ENCODE peak calls at places on chromosomes 6 and 20, in five cellular contexts. X is endothelial cell of umbilical vein, O is tibial nerve, N is Peyer's patch, R is endodermal cell. A is an unnamed sample.

GRCh38 chr6:16338577-16339262 is 100.3 kb downstream of the GMPR start:
- DNase-seq in X (peak; percentile 98), N (no peak), R (peak; percentile 67), O (peak; percentile 62), A (peak; percentile 66)

GRCh38 chr20:34075647-34076046 is 36.4 kb downstream of the EIF2S2 start:
- DNase-seq in N (no peak), X (no peak), O (no peak), R (peak; percentile 75), A (peak; percentile 76)

GRCh38 chr20:24070679-24071078 is 82.1 kb upstream of the GGTLC1 start:
- DNase-seq in O (no peak), R (no peak), X (no peak), N (no peak), A (no peak)

GRCh38 chr6:26659042-26659359 is 545 bp downstream of the ZNF322 start:
- DNase-seq in X (no peak), R (no peak), N (no peak), O (no peak), A (no peak)

GRCh38 chr20:59807909-59808728 is 125.3 kb downstream of the SYCP2 start:
- DNase-seq in N (peak; percentile 28), R (peak; percentile 24), O (no peak), X (no peak), A (peak; percentile 15)

GRCh38 chr6:16778521-16778920 is 17.3 kb upstream of the ATXN1 start:
- DNase-seq in X (no peak), O (no peak), R (no peak), N (no peak), A (no peak)

GRCh38 chr6:11585426-11586016 is 48.0 kb downstream of the TMEM170B start:
- DNase-seq in O (no peak), N (no peak), R (no peak), X (peak; percentile 83), A (peak; percentile 41)

GRCh38 chr6:30013296-30013922 is 47.7 kb upstream of the POLR1H start:
- DNase-seq in X (peak; percentile 26), N (no peak), R (peak; percentile 90), O (no peak), A (peak; percentile 60)

GRCh38 chr6:4910060-4910746 is 93.6 kb downstream of the RPP40 start:
- DNase-seq in X (no peak), N (no peak), R (no peak), O (no peak), A (no peak)

GRCh38 chr6:160919713-160920112 is 71.9 kb upstream of the MAP3K4 start:
- DNase-seq in O (no peak), N (no peak), X (no peak), R (no peak), A (no peak)

GRCh38 chr6:74879234-74879633 is 326.6 kb downstream of the COL12A1 start:
- DNase-seq in R (no peak), O (no peak), X (no peak), N (no peak), A (no peak)

GRCh38 chr20:15703171-15703911 is 869.9 kb downstream of the KIF16B start:
- DNase-seq in R (no peak), X (peak; percentile 85), N (no peak), O (no peak), A (no peak)

GRCh38 chr6:158278015-158278414 is 34.2 kb upstream of the TULP4 start:
- DNase-seq in N (no peak), R (no peak), X (no peak), O (no peak), A (no peak)

GRCh38 chr20:36532388-36532787 is 8.9 kb upstream of the MYL9 start:
- DNase-seq in R (no peak), N (peak; percentile 37), O (no peak), X (no peak), A (peak; percentile 31)

GRCh38 chr20:64083380-64084208 is 604 bp downstream of the LKAAEAR1 start:
- DNase-seq in X (peak; percentile 65), N (peak; percentile 75), R (peak; percentile 94), O (peak; percentile 36), A (peak; percentile 97)

GRCh38 chr6:169902604-169903003 is 151.2 kb downstream of the ERMARD start:
- DNase-seq in O (no peak), R (no peak), N (no peak), X (no peak), A (no peak)

GRCh38 chr6:117557951-117558350 is 44.4 kb downstream of the GOPC start:
- DNase-seq in N (no peak), R (no peak), X (no peak), O (no peak), A (no peak)

GRCh38 chr6:53854843-53855567 is 60.2 kb downstream of the LRRC1 start:
- DNase-seq in O (no peak), N (no peak), X (no peak), R (no peak), A (no peak)

GRCh38 chr20:16066571-16066970 is 506.7 kb downstream of the KIF16B start:
- DNase-seq in O (no peak), R (no peak), N (no peak), X (no peak), A (no peak)

GRCh38 chr6:21742238-21742660 is 148.7 kb downstream of the SOX4 start:
- DNase-seq in R (no peak), O (no peak), X (peak; percentile 89), N (no peak), A (no peak)

GRCh38 chr6:21739838-21740237 is 146.3 kb downstream of the SOX4 start:
- DNase-seq in R (peak; percentile 70), N (no peak), X (no peak), O (no peak), A (no peak)

GRCh38 chr6:21739241-21739640 is 145.7 kb downstream of the SOX4 start:
- DNase-seq in R (no peak), O (no peak), N (no peak), X (no peak), A (no peak)

GRCh38 chr6:21741221-21742109 is 147.9 kb downstream of the SOX4 start:
- DNase-seq in N (no peak), X (peak; percentile 73), O (no peak), R (no peak), A (no peak)

DNA sequence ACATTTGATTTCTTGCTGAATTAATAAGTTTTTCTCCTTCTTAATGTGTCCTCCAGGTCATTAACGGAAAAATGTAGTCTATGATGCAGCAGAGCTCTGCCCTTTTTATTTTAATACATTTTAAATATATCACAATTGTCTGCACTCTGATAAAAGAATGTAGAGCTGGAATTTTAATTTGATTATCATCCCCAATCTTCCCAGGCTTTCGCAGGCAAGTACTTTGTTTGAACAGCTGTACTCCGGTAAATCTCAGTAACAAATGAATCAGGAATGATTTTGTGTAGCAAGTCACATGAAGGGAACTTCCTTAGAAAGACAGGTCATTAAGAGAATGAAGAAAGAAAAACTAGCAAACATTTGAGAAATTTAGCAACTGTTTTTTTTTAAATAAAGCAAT is 147.2 kb downstream of the SOX4 start:
- DNase-seq in R (no peak), O (no peak), N (no peak), X (peak; percentile 86), A (no peak)
- H3K36me3 ChIP-seq in R (peaks cover 28% of the 10 kb centered on the region), O (no peaks in the 10 kb centered on the region), N (no peaks in the 10 kb centered on the region), X (no peaks in the 10 kb centered on the region), A (no peaks in the 10 kb centered on the region)

GRCh38 chr20:41116282-41116960 is 20.9 kb upstream of the PLCG1 start:
- DNase-seq in O (no peak), X (no peak), N (no peak), R (no peak), A (no peak)
- H3K36me3 ChIP-seq in O (peaks cover 5% of the 10 kb centered on the region), X (peaks cover 40% of the 10 kb centered on the region), N (peaks cover 97% of the 10 kb centered on the region), R (peaks cover 92% of the 10 kb centered on the region), A (peaks cover 49% of the 10 kb centered on the region)

DNA sequence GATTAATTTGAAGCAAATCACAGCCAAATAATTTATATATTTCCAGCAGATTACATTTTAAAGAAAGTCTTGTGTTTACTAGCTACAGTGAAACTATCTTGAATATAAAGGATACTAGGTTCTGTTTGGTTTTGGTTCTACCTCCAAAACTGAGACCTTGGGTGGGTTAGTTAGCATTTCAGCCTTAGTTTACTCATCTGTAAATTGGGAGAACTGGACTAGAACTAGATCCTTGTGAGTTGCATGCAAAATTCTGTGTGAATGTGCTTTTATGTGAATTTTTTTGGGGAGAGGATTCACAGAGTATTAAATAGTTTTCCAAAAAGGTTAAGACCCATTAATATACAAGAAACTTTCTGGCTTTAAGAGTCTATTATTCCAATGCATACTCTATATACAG is 4.1 kb downstream of the GMNN start:
- DNase-seq in R (no peak), X (no peak), O (no peak), N (no peak), A (no peak)
- H3K36me3 ChIP-seq in R (peaks cover 48% of the 10 kb centered on the region), X (peaks cover 15% of the 10 kb centered on the region), O (no peaks in the 10 kb centered on the region), N (peaks cover 28% of the 10 kb centered on the region), A (peaks cover 8% of the 10 kb centered on the region)

DNA sequence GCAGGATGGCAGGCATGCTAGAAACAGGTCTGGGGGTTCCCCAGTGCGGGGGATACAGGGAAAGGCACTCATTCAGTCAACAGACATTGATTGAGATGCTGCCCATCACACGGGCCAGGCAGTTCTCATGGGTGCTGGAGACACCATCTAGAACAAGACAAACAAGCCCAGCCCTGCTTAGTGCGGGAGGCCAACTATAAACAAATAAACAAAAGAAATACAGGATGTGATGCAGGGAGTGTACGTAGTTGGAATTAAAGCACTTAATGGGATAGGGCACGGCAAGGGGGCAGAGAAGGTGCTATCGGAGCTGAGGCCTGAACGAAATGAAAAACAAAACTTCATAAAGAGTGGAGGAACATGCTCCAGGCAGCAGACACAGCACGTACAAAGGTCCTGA is 169.3 kb downstream of the PREX1 start:
- DNase-seq in N (no peak), X (no peak), R (no peak), O (no peak), A (no peak)
- H3K36me3 ChIP-seq in N (peaks cover 29% of the 10 kb centered on the region), X (peaks cover 19% of the 10 kb centered on the region), R (peaks cover 78% of the 10 kb centered on the region), O (no peaks in the 10 kb centered on the region), A (no peaks in the 10 kb centered on the region)

GRCh38 chr6:31533455-31533841 is 4.7 kb downstream of the MCCD1 start:
- DNase-seq in X (no peak), N (no peak), O (no peak), R (no peak), A (no peak)

GRCh38 chr6:31535538-31536324 is 6.1 kb downstream of the DDX39B start:
- DNase-seq in R (no peak), X (no peak), N (no peak), O (no peak), A (no peak)

GRCh38 chr6:31534521-31535040 is 5.8 kb downstream of the MCCD1 start:
- DNase-seq in N (no peak), R (no peak), O (no peak), X (no peak), A (no peak)

GRCh38 chr6:31532644-31533454 is 4.1 kb downstream of the MCCD1 start:
- DNase-seq in X (no peak), O (no peak), R (no peak), N (no peak), A (no peak)

GRCh38 chr6:31534011-31534410 is 5.2 kb downstream of the MCCD1 start:
- DNase-seq in R (no peak), O (no peak), N (no peak), X (no peak), A (no peak)
- H3K36me3 ChIP-seq in R (peaks cover 93% of the 10 kb centered on the region), O (no peaks in the 10 kb centered on the region), N (peaks cover 98% of the 10 kb centered on the region), X (peaks cover 42% of the 10 kb centered on the region), A (peaks cover 74% of the 10 kb centered on the region)

DNA sequence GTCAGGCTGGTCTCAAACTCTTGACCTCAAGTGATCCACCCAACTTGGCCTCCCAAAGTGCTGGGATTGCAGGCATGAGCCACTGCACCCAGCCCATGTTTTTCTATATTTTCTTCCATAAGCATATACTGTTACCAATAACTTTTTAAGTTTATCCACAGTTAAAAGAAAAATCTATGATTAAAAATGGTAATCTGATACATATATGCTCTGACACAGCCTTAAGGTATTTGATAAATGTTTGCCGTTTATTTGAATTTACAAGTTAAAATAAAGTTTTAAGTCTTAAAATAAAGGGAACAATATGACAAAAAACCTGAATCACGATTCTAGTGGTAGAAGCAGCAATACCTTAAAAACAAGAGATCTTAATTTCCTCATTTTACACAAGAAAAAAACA is 5.2 kb downstream of the STK38 start:
- DNase-seq in O (no peak), R (no peak), X (no peak), N (no peak), A (no peak)
- H3K36me3 ChIP-seq in O (no peaks in the 10 kb centered on the region), R (peaks cover 61% of the 10 kb centered on the region), X (no peaks in the 10 kb centered on the region), N (peaks cover 43% of the 10 kb centered on the region), A (peaks cover 5% of the 10 kb centered on the region)

A was measured in H7.